ENCODE peak calls at places on chromosomes 5 and 9, in five cellular contexts. T is sigmoid colon, Q is transverse colon, Y is astrocyte of the spinal cord, M is PC-9. G is an unnamed sample.

GRCh38 chr5:142432961-142433360 is 108.1 kb upstream of the SPRY4 start:
- DNase-seq in T (no peak), Q (peak), Y (no peak), M (no peak), G (peak)

GRCh38 chr5:142296914-142297417 is 27.9 kb downstream of the SPRY4 start:
- DNase-seq in T (no peak), Q (no peak), Y (peak), M (no peak), G (no peak)

GRCh38 chr5:69075522-69076169 is 18.2 kb upstream of the SLC30A5 start:
- DNase-seq in T (no peak), Q (peak), Y (no peak), M (no peak), G (no peak)

GRCh38 chr5:65722575-65723424 is 795 bp downstream of the NLN start:
- DNase-seq in T (no peak), Q (no peak), Y (peak), M (peak), G (no peak)

GRCh38 chr9:38018964-38019602 is 49.9 kb downstream of the SHB start:
- DNase-seq in T (peak), Q (no peak), Y (peak), M (peak), G (no peak)

GRCh38 chr9:123568691-123569342 is 212.8 kb downstream of the CRB2 start:
- DNase-seq in T (no peak), Q (no peak), Y (peak), M (no peak), G (no peak)

GRCh38 chr5:74897049-74897448 is 30.9 kb upstream of the FAM169A start:
- DNase-seq in T (no peak), Q (no peak), Y (no peak), M (no peak), G (no peak)

GRCh38 chr5:1831677-1832313 is 30.6 kb downstream of the NDUFS6 start:
- DNase-seq in T (no peak), Q (no peak), Y (no peak), M (no peak), G (no peak)

GRCh38 chr5:126263567-126264173 is 159.5 kb upstream of the GRAMD2B start:
- DNase-seq in T (no peak), Q (no peak), Y (no peak), M (no peak), G (no peak)

GRCh38 chr5:120528609-120529008 is 64.5 kb downstream of the PRR16 start:
- DNase-seq in T (no peak), Q (no peak), Y (no peak), M (no peak), G (no peak)

GRCh38 chr9:127973169-127974001 is 7.4 kb downstream of the EEIG1 start:
- DNase-seq in T (peak), Q (peak), Y (no peak), M (no peak), G (peak)

GRCh38 chr5:65811895-65812294 is 89.9 kb downstream of the NLN start:
- DNase-seq in T (no peak), Q (peak), Y (no peak), M (peak), G (no peak)

GRCh38 chr5:175045820-175046219 is 321.4 kb downstream of the MSX2 start:
- DNase-seq in T (no peak), Q (no peak), Y (no peak), M (no peak), G (no peak)
- H3K4me3 ChIP-seq in T (no peak), Q (no peak), Y (no peak), M (no peak), G (no peak)

DNA sequence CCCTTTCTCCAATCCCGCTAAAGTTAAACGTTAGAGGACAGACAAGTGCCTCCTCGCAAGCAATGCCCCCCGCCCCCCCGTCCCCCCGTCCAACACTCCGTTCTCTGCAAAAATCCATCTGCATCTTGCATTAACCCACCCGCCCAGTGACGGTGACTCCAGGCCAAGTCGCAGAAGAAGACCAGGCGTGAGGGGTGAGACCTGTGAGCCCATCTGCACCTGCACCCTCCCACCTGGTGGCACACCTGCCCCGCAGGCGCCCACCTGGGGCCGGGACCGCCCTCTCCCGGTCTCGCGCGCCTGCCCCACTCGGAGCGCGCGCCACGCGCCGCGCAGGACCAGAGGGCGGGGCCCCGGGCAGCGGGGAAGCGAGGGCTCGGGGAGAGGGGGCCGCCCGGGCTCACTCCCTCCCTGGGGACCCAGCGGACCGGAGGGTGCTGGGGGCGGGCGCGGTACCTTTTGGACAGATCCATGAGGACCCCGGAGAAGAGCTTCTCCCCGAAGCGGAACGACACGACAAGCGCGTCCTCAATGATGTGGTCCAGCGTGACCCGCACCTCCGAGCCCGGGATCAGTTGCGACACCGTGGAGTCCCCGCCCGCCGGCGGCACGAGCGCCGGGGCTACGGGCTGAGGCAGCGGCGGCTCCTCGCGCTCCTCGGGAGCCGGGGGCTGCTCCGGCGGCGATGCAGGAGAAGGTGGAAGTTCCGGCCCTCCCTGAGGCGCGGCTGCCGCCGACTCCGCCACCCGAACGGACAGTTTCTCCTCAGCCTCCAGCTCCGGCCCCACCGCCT is 705 bp downstream of the PWWP2A start:
- DNase-seq in T (peak), Q (peak), Y (no peak), M (no peak), G (peak)
- H3K4me3 ChIP-seq in T (peak), Q (peak), Y (peak), M (peak), G (peak)

DNA sequence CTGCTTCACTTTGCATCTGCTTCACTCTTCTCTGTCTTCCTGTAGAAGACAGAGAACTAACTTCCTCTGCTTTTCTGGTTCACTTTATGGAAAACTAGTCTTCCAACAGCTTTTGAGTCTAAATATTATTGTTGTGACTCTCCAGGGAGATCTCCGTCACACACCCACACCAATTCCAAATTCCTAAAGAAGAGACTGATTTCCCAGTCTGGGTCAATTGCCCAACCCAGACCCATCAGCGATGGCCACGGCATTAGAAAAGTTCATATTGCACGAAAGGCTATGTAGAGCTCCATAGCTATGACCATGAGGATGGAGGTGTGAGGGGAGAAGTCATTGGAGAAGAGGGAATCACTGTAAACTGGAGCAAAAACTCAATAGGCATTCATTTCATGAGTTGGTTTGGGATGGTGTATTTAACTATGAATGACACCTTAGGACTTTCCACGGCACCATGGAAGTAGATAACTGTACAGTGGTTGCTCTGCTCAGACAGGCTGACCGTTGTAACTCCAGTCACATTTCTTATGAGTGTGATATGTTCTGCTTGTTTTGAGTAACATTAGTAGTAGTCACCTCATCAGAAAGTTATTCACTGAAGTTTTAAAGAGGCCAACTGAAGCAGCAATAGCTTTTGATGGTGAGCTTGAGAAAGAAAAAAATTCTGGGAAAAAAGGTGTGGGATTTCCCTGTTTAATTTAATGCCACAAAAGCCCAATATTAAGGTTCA is 78.1 kb upstream of the MAMDC2 start:
- DNase-seq in T (no peak), Q (no peak), Y (no peak), M (no peak), G (no peak)
- H3K4me3 ChIP-seq in T (no peak), Q (no peak), Y (no peak), M (no peak), G (no peak)

GRCh38 chr9:133539434-133539833 is 4.9 kb downstream of the ADAMTSL2 start:
- DNase-seq in T (no peak), Q (peak), Y (no peak), M (no peak), G (no peak)
- H3K4me3 ChIP-seq in T (no peak), Q (peak), Y (no peak), M (no peak), G (no peak)

DNA sequence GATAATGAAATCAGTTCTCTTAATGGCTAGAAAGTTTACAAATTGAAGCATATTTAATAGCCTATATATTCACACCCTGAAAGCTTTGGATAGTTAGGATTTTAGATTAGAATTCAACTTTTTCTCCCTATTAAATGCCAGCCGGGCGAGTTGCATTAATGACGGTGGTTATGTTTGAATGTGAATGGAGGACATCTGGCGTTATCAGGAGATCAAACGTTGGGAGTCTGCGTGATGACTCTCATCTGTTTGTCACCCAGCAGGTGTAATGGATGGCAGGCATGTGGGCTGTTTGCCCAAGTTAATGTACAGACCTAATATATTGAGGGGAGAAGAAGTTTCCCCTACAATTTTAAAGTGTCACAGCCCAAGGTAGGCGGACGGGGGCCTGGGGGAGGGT is 1227.7 kb upstream of the WWC1 start:
- DNase-seq in T (no peak), Q (no peak), Y (no peak), M (no peak), G (no peak)
- H3K4me3 ChIP-seq in T (no peak), Q (no peak), Y (no peak), M (no peak), G (no peak)

DNA sequence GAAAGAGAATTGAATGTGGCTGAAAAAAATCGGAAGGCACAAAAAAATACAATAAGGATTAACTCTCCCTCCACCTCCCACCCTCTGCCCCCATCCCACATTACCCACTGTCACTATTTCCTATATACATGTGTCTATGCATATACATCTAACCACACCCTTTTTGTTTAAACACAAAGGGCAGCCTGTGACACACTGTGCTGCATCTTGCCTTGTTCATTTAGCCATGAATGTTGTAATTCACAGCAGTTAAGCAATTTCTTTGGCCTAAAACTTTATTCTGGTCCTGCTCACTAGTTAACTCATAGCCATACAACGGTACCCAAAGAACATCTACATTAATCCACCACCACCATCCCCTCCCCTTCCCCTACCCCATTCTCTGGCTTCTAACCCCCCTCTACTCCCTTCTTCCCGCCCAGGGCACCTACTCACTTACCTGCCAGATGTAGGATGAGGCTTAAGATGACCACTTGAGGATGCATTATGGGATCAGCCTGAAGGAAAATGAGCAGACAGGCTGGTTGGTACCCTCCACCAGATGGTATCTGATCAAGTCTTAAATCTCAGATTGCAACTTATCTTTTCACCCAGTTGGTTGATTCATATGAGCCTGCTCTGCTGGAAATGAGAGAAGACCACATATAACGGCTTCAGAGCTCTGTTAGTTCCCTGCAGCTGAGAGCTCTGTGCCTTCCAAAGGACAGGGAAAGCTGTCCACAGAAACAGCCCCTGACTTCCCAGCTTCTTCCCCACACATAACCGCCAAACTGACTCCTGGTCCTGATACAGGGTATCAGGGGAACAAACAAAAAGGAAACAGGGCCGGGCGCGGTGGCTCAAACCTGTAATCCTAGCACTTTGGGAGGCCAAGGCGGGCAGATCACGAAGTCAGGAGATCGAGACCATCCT is 1.2 kb downstream of the HAVCR1 start:
- DNase-seq in T (no peak), Q (no peak), Y (no peak), M (no peak), G (no peak)
- H3K4me3 ChIP-seq in T (no peak), Q (no peak), Y (no peak), M (no peak), G (no peak)